ENCODE peak calls at places on chromosomes 12 and 14, in four cellular contexts. E, W, K and R are unnamed samples. For H3K27me3, the result is how much of the 10 kb centered on the place peaks cover.

GRCh38 chr12:89731614-89732013 is 23.0 kb upstream of the ATP2B1 start:
- DNase-seq in E (no peak), W (peak), K (no peak), R (no peak)

GRCh38 chr12:48017496-48017895 is 13.2 kb upstream of the COL2A1 start:
- DNase-seq in E (no peak), W (no peak), K (no peak), R (no peak)

GRCh38 chr14:85415015-85415712 is 114.8 kb upstream of the FLRT2 start:
- DNase-seq in E (no peak), W (peak), K (no peak), R (no peak)

GRCh38 chr12:116863275-116863767 is 17.9 kb downstream of the HRK start:
- DNase-seq in E (no peak), W (peak), K (no peak), R (no peak)

GRCh38 chr14:104786091-104786586 is 9.4 kb downstream of the AKT1 start:
- DNase-seq in E (peak), W (no peak), K (no peak), R (no peak)

GRCh38 chr12:40055776-40056175 is 50.1 kb downstream of the SLC2A13 start:
- DNase-seq in E (no peak), W (no peak), K (no peak), R (no peak)

GRCh38 chr14:36664322-36665193 is 2.9 kb downstream of the PAX9 start:
- DNase-seq in E (no peak), W (peak), K (no peak), R (no peak)

GRCh38 chr12:104748356-104748755 is 209.7 kb downstream of the SLC41A2 start:
- DNase-seq in E (no peak), W (no peak), K (no peak), R (no peak)

GRCh38 chr12:42552822-42553221 is 36.7 kb downstream of the PRICKLE1 start:
- DNase-seq in E (no peak), W (no peak), K (no peak), R (no peak)

GRCh38 chr14:32014498-32014897 is 62.6 kb upstream of the ARHGAP5 start:
- DNase-seq in E (no peak), W (no peak), K (no peak), R (no peak)

DNA sequence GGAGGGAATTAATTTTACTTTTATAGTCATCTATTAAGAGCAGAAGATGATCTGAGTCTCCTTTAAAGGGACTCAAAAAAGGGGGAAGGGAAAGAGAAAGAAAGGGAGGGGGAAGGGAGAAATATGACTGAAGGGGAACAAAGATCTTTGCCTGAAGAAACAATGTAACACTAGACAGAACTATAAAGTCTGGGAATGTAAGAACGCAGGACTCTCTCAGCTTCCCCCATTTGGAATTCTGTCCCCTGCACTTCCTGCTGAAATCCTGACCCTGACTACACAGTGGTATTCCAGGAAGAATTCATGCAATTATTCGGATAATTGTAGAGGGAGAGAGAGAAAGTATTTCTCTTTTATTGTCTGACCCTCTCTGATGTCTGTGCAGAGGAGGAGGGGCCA is 8.6 kb upstream of the HOXC11 start:
- DNase-seq in E (no peak), W (no peak), K (no peak), R (no peak)
- H3K27me3 ChIP-seq in E (under half), W (under half), K (half or more), R (half or more)

DNA sequence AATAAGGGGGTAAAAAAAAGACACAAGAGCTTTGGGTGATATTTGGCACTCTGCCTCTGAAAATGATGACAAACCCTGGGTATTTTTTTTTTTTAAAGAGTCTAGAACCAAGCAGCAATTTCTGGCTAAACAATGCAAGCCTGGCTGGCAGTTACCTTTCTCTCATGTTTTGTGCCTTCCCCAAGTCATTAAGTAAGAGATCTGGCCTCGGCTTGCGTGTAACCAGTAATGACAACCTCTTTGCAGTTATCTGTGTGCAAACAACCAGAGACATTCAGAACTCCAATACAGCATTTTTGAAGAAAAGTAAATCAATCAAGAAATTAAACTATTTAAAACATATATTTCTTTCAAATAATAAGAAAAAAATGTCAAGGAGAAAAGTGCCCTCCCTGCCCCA is 167.5 kb downstream of the KCNC2 start:
- DNase-seq in E (no peak), W (no peak), K (no peak), R (no peak)
- H3K4me3 ChIP-seq in E (no peak), W (no peak), K (no peak), R (no peak)

GRCh38 chr12:46472893-46473633 is 100.5 kb upstream of the SLC38A2 start:
- DNase-seq in E (no peak), W (peak), K (no peak), R (no peak)

GRCh38 chr12:46470975-46471374 is 98.4 kb upstream of the SLC38A2 start:
- DNase-seq in E (no peak), W (peak), K (no peak), R (no peak)

GRCh38 chr12:46471404-46471803 is 98.8 kb upstream of the SLC38A2 start:
- DNase-seq in E (no peak), W (no peak), K (no peak), R (no peak)

GRCh38 chr12:46473634-46474201 is 101.1 kb upstream of the SLC38A2 start:
- DNase-seq in E (peak), W (peak), K (no peak), R (no peak)

DNA sequence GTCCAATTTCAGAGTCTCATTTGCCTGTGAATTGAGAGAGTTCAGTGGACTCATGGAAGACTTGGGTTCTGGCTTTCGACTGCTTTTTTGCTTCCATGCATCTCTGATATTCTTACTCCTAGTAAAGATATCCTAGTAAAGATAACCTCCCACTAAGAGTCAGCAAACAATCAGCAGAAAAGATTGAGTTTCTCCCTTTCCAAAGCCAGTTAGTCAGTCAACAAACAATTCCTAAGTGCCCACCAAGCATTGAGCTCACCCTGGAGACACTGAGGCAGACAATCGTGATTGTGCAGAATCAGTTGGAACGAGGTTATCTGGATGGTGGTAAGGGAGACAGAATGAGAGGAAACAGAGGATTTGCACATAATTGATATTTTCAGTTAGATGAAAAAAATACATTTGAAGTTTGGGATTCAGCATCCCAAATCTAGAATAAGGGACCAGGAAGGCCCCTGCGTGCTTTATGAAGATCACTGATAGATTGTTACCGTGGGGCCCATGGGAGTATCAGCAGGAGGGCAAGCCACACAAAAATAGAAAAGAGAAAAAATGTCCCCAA is 99.7 kb upstream of the SLC38A2 start:
- DNase-seq in E (no peak), W (no peak), K (no peak), R (no peak)
- H3K27ac ChIP-seq in E (no peak), W (peak), K (no peak), R (no peak)

DNA sequence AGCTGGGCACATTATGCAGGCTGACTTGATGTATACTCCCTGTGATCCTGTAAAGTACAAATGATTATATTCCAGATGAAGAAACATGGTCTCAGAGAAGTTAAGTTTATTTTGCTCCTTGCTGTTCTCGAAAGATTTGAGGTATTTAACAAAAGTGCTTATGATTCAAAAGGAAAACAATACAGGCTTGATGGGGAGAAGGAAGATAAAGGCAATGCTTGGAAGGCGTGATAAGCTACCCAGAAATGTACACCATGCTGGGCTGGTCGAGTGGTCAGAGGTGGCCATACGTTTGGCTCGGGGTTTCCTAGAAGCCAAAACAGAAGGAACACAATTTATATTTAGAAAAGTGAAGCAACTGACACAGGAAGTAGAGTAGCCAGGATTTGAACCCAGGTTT is 201.0 kb downstream of the KTN1 start:
- DNase-seq in E (no peak), W (no peak), K (no peak), R (no peak)
- H3K27me3 ChIP-seq in E (under half), W (under half), K (under half), R (under half)

GRCh38 chr12:96326628-96327227 is 73.5 kb downstream of the CDK17 start:
- DNase-seq in E (no peak), W (no peak), K (no peak), R (no peak)
- H3K4me3 ChIP-seq in E (no peak), W (no peak), K (no peak), R (no peak)

GRCh38 chr14:95327558-95328374 is 8.1 kb upstream of the CLMN start:
- DNase-seq in E (no peak), W (no peak), K (no peak), R (no peak)

GRCh38 chr14:95328876-95329503 is 9.3 kb upstream of the CLMN start:
- DNase-seq in E (no peak), W (no peak), K (no peak), R (no peak)

GRCh38 chr14:95329941-95330340 is 10.2 kb upstream of the CLMN start:
- DNase-seq in E (no peak), W (no peak), K (no peak), R (no peak)

GRCh38 chr14:95323917-95324316 is 4.2 kb upstream of the CLMN start:
- DNase-seq in E (no peak), W (no peak), K (no peak), R (no peak)

DNA sequence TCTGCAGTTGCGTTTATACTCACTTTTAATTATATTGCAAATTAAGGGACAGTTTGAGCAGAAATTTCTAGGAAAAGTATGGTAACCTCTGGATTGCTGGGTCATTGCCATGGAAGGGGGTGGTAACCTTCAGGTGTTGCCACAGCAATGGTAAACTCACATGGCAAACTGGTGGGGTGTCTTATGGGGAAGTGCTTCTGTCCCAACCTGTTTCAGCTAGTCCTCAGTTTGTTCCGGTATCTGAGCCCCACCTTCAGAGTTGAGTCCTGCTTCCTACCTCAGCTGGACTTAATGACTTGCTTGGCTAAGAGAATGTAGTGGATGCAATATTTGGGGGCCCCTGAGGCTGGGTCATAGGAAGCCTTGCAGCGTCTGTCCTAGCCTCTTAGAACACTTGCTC is 7.3 kb upstream of the CLMN start:
- DNase-seq in E (no peak), W (no peak), K (no peak), R (no peak)
- H3K27ac ChIP-seq in E (no peak), W (no peak), K (no peak), R (no peak)

DNA sequence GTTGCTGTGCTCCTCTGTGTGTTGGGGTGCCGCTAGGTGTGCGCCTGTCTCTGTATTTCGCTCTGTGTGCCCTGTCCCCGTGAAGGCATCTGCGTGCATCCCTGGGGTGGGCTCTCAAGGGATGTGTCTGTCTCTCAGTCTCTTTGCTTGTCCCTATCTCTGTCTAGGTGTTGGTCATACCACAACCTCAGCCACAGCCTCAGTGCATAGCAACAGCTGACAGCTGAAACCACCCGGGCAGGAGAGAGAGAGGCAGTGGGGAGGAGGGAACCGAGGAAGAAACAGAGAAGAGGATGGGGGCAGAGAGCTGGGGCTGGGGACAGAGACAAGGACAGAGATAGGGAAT is 953 bp upstream of the NXPH4 start:
- DNase-seq in E (no peak), W (peak), K (no peak), R (no peak)
- H3K27me3 ChIP-seq in E (under half), W (under half), K (under half), R (under half)

GRCh38 chr12:123897221-123897620 is 75.4 kb downstream of the CCDC92 start:
- DNase-seq in E (no peak), W (peak), K (no peak), R (no peak)
- H3K4me3 ChIP-seq in E (no peak), W (no peak), K (peak), R (no peak)

DNA sequence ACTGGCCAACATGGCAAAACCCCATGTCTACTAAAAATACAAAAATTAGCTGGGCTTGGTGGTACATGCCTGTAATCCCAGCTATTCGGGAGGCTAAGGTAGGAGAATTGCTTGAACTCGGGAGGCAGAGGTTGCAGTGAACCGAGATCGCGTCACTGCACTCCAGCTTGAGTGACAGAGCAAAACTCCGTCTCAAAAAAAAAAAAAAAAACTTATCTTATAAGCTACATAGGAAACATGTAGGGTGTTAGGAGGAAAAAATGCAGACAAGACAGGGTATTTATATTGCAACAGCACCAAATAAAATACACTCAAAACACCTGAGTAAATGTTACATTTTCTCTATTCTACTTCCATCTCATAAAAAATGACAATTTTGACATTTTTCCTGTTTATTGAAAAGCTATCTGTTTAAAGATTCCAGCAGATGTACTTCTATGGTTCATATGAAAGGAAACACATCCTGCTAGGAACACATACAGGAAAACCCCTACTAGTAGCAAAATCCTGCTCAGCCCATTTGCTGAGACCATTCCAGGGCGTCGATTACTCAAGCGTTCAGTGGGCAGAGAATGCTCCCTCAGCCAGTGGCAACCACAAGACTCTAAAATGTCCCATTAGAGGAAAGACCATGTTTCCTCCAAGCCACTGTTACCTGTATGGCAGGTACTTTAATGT is 19.7 kb downstream of the CORO1C start:
- DNase-seq in E (no peak), W (no peak), K (no peak), R (no peak)
- H3K27ac ChIP-seq in E (no peak), W (no peak), K (no peak), R (no peak)

DNA sequence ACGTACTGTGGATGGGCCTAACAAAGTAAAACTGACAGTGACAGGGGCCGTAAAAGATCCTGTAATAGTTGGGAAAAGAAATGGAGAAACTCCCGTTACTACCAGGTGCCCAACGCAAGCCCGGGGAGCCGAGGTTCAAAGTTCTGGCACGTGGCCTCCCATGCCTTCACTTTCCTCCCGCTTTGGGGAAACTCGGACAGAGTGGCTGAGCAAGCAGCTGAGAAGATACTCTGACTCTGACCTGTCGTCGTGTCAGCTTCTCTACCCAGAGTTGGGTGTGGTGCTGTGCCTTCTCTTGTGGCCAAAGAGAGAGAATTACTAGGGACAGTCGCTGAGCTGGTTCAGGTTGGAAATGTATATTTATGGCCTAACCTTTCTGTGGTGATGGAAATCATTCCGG is 1.7 kb downstream of the B4GALNT3 start:
- DNase-seq in E (no peak), W (no peak), K (no peak), R (no peak)
- H3K27me3 ChIP-seq in E (under half), W (under half), K (under half), R (under half)